ENCODE peak calls at places on chromosome 1, in five cellular contexts. W is NCI-H2081, G is GM04503, I is adipocyte, M is NCI-H1417. Q is an unnamed sample.

GRCh38 chr1:156488566-156489165 is 11.9 kb downstream of the MEF2D start:
- DNase-seq in I (no peak), W (no peak), M (no peak), G (no peak), Q (no peak)

GRCh38 chr1:183023146-183023600 is at the start of gene LAMC1:
- DNase-seq in W (peak; percentile 76), I (peak; percentile 95), M (peak; percentile 83), G (no peak), Q (no peak)

GRCh38 chr1:10635992-10636391 is 160.5 kb downstream of the CASZ1 start:
- DNase-seq in M (no peak), I (no peak), W (no peak), G (no peak), Q (no peak)

GRCh38 chr1:93807301-93807930 is 71.6 kb downstream of the DNTTIP2 start:
- DNase-seq in M (no peak), G (no peak), I (no peak), W (no peak), Q (no peak)

GRCh38 chr1:86914998-86915736 is 732 bp downstream of the HS2ST1 start:
- DNase-seq in W (peak; percentile 33), I (peak; percentile 82), G (peak; percentile 28), M (peak; percentile 55), Q (peak; percentile 27)

GRCh38 chr1:17251699-17252376 is 2.9 kb downstream of the PADI3 start:
- DNase-seq in G (no peak), M (no peak), W (no peak), I (no peak), Q (no peak)

GRCh38 chr1:54370287-54371003 is 35.7 kb downstream of the SSBP3 start:
- DNase-seq in I (no peak), G (no peak), W (no peak), M (no peak), Q (no peak)

GRCh38 chr1:177464682-177465081 is 293.9 kb downstream of the BRINP2 start:
- DNase-seq in W (no peak), G (no peak), I (no peak), M (no peak), Q (no peak)

GRCh38 chr1:32414186-32414886 is 20.1 kb upstream of the BSDC1 start:
- DNase-seq in M (no peak), W (no peak), G (no peak), I (no peak), Q (no peak)

GRCh38 chr1:151612506-151613274 is 840 bp downstream of the SNX27 start:
- DNase-seq in W (no peak), I (peak; percentile 66), M (no peak), G (no peak), Q (peak; percentile 7)

GRCh38 chr1:156502749-156503671 is 2.4 kb upstream of the MEF2D start:
- DNase-seq in G (peak; percentile 93), I (peak; percentile 92), M (no peak), W (no peak), Q (no peak)

GRCh38 chr1:178575611-178576331 is 62.9 kb downstream of the TEX35 start:
- DNase-seq in W (no peak), G (no peak), I (no peak), M (no peak), Q (no peak)

GRCh38 chr1:178645157-178645825 is 79.8 kb upstream of the RALGPS2 start:
- DNase-seq in I (no peak), M (peak; percentile 52), G (no peak), W (no peak), Q (no peak)

GRCh38 chr1:184118051-184118450 is 66.5 kb downstream of the TSEN15 start:
- DNase-seq in W (no peak), G (peak; percentile 84), M (no peak), I (peak; percentile 89), Q (no peak)

GRCh38 chr1:56446531-56447098 is 132.7 kb downstream of the PLPP3 start:
- DNase-seq in W (no peak), M (no peak), G (no peak), I (peak; percentile 55), Q (no peak)

GRCh38 chr1:6581561-6582305 is 1.9 kb downstream of the ZBTB48 start:
- DNase-seq in G (no peak), W (no peak), M (no peak), I (no peak), Q (no peak)

GRCh38 chr1:169148472-169149252 is 42.2 kb downstream of the ATP1B1 start:
- DNase-seq in W (no peak), M (no peak), G (no peak), I (no peak), Q (no peak)

GRCh38 chr1:155205969-155206593 is 1.6 kb downstream of the THBS3 start:
- DNase-seq in M (no peak), W (no peak), G (no peak), I (no peak), Q (no peak)

GRCh38 chr1:89965203-89965900 is 29.6 kb upstream of the ZNF326 start:
- DNase-seq in I (no peak), G (no peak), M (no peak), W (peak; percentile 28), Q (no peak)

GRCh38 chr1:115783311-115783710 is 14.8 kb upstream of the CASQ2 start:
- DNase-seq in I (no peak), G (no peak), M (no peak), W (no peak), Q (no peak)

GRCh38 chr1:54125671-54126070 is 27.1 kb downstream of the CDCP2 start:
- DNase-seq in G (no peak), I (peak; percentile 38), M (no peak), W (no peak), Q (no peak)

GRCh38 chr1:39590546-39590945 is 14.0 kb upstream of the PABPC4 start:
- DNase-seq in I (no peak), G (no peak), M (no peak), W (no peak), Q (no peak)

GRCh38 chr1:207935166-207935583 is 24.2 kb upstream of the CD34 start:
- DNase-seq in M (no peak), I (no peak), W (no peak), G (no peak), Q (no peak)

GRCh38 chr1:203217139-203217621 is 12.3 kb downstream of the CHIT1 start:
- DNase-seq in I (no peak), G (no peak), W (peak; percentile 3), M (no peak), Q (no peak)

GRCh38 chr1:198530964-198531363 is 9.5 kb downstream of the ATP6V1G3 start:
- DNase-seq in W (peak; percentile 95), I (no peak), G (no peak), M (peak; percentile 63), Q (no peak)

Q was measured in T follicular helper cell.